ENCODE peak calls at places on chromosomes 11 and 22, in seven cellular contexts. C is tibial artery; W is RWPE2; E is endodermal cell; B is GM06990; T is naive thymus-derived CD4-positive, alpha-beta T cell; Q is AG09309. J is an unnamed sample.

GRCh38 chr11:76551400-76551799 is 106.6 kb downstream of the EMSY start:
- DNase-seq in C (no peak), W (no peak), E (no peak), B (no peak), T (no peak), Q (no peak), J (no peak)

GRCh38 chr11:27471588-27472397 is 797 bp downstream of the LGR4 start:
- DNase-seq in C (peak; percentile 45), W (no peak), E (peak; percentile 88), B (peak; percentile 43), T (no peak), Q (no peak), J (no peak)

GRCh38 chr11:71977090-71977489 is 21.6 kb upstream of the IL18BP start:
- DNase-seq in C (no peak), W (no peak), E (no peak), B (no peak), T (no peak), Q (no peak), J (no peak)

GRCh38 chr11:69080361-69080973 is 31.7 kb downstream of the TPCN2 start:
- DNase-seq in C (no peak), W (no peak), E (no peak), B (no peak), T (no peak), Q (no peak), J (no peak)

GRCh38 chr11:87180743-87181142 is 143.0 kb downstream of the TMEM135 start:
- DNase-seq in C (no peak), W (no peak), E (no peak), B (no peak), T (no peak), Q (peak; percentile 14), J (no peak)

GRCh38 chr11:123783536-123783935 is 22.6 kb downstream of the OR6M1 start:
- DNase-seq in C (no peak), W (no peak), E (no peak), B (no peak), T (no peak), Q (no peak), J (no peak)

GRCh38 chr11:120867988-120868387 is 155.9 kb upstream of the TBCEL start:
- DNase-seq in C (no peak), W (no peak), E (no peak), B (no peak), T (no peak), Q (no peak), J (no peak)

GRCh38 chr22:35172452-35172851 is 84.8 kb upstream of the HMGXB4 start:
- DNase-seq in C (no peak), W (no peak), E (no peak), B (no peak), T (no peak), Q (no peak), J (no peak)

GRCh38 chr11:34827239-34827638 is 88.9 kb downstream of the APIP start:
- DNase-seq in C (no peak), W (no peak), E (no peak), B (no peak), T (no peak), Q (no peak), J (no peak)

GRCh38 chr22:36327922-36328551 is 59.7 kb downstream of the MYH9 start:
- DNase-seq in C (peak; percentile 62), W (no peak), E (no peak), B (no peak), T (no peak), Q (no peak), J (peak; percentile 82)

GRCh38 chr11:75371930-75372876 is 20.7 kb upstream of the ARRB1 start:
- DNase-seq in C (no peak), W (no peak), E (no peak), B (no peak), T (no peak), Q (no peak), J (no peak)

GRCh38 chr11:13152264-13152663 is 125.3 kb upstream of the BMAL1 start:
- DNase-seq in C (no peak), W (no peak), E (no peak), B (no peak), T (no peak), Q (no peak), J (no peak)

GRCh38 chr22:44727709-44728108 is 24.7 kb upstream of the ARHGAP8 start:
- DNase-seq in C (no peak), W (no peak), E (no peak), B (no peak), T (no peak), Q (no peak), J (no peak)

GRCh38 chr22:20127869-20128618 is 3.6 kb upstream of the ZDHHC8 start:
- DNase-seq in C (no peak), W (no peak), E (no peak), B (no peak), T (no peak), Q (no peak), J (no peak)

GRCh38 chr22:21949569-21949918 is 3.1 kb downstream of the PPM1F start:
- DNase-seq in C (no peak), W (no peak), E (no peak), B (no peak), T (no peak), Q (no peak), J (no peak)

GRCh38 chr11:116294630-116295029 is 478.2 kb downstream of the BUD13 start:
- DNase-seq in C (no peak), W (no peak), E (no peak), B (no peak), T (no peak), Q (no peak), J (no peak)

GRCh38 chr22:43411040-43411919 is 534 bp upstream of the MPPED1 start:
- DNase-seq in C (no peak), W (no peak), E (no peak), B (no peak), T (no peak), Q (no peak), J (no peak)

GRCh38 chr11:1692708-1693326 is 4.2 kb upstream of the KRTAP5-6 start:
- DNase-seq in C (no peak), W (no peak), E (no peak), B (no peak), T (no peak), Q (no peak), J (no peak)

GRCh38 chr11:1694846-1695547 is 2.0 kb upstream of the KRTAP5-6 start:
- DNase-seq in C (no peak), W (no peak), E (peak; percentile 31), B (no peak), T (no peak), Q (no peak), J (no peak)

GRCh38 chr11:1693327-1694063 is 3.5 kb upstream of the KRTAP5-6 start:
- DNase-seq in C (peak; percentile 74), W (no peak), E (peak; percentile 95), B (peak; percentile 66), T (peak; percentile 49), Q (no peak), J (peak; percentile 84)

GRCh38 chr11:1695548-1696108 is 1.4 kb upstream of the KRTAP5-6 start:
- DNase-seq in C (no peak), W (no peak), E (no peak), B (no peak), T (no peak), Q (no peak), J (no peak)

GRCh38 chr11:1694064-1694845 is 2.7 kb upstream of the KRTAP5-6 start:
- DNase-seq in C (peak; percentile 74), W (no peak), E (peak; percentile 96), B (peak; percentile 74), T (peak; percentile 55), Q (no peak), J (peak; percentile 80)
- H3K4me3 ChIP-seq in C (no peak overlapping the region), W (no peak overlapping the region), E (no peak overlapping the region), B (no peak overlapping the region), T (peak overlapping the region; percentile 54), Q (no peak overlapping the region), J (peak overlapping the region; percentile 33)

DNA sequence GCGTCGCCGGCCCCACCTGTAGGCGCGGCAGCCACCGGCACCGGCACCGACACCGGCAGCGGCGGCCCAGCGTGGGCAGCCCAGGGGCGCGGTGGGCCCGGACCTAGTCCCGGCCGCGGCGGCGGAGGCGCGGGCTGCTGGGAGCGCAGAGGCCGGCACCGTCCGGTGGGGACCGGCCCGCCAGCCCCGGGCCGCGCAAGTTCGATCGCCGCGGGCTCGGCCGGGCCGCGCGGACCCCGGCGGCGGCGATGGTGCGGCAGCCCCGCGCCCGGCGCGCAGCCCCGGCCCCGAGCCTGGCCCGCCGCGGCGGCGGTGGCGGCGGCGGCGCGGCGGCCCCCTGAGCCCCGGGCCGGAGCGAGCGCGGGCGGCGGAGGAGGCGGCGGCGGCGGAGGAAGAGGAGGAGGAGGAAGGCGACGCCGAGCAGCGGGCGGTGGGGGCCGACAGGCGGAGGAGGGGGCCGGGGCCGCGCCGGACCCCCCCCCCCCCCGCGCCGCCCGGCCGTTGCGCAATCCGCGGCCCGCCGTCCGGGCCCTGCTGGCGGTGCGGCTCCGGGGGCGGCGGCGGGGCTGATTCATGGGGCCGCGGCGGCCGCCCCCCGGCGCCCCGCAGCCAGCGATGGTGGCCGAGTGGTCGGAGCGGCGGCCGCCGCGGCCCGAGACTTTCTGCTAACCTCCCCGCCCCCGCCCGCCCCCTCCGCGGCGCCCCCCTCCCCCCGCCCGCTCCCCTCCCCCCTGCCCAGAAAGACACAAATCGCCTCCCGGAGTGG is 1251.9 kb downstream of the BRD1 start:
- DNase-seq in C (no peak), W (no peak), E (no peak), B (no peak), T (no peak), Q (no peak), J (no peak)
- H3K4me3 ChIP-seq in C (peak overlapping the region; percentile 28), W (no peak overlapping the region), E (no peak overlapping the region), B (no peak overlapping the region), T (no peak overlapping the region), Q (no peak overlapping the region), J (no peak overlapping the region)

DNA sequence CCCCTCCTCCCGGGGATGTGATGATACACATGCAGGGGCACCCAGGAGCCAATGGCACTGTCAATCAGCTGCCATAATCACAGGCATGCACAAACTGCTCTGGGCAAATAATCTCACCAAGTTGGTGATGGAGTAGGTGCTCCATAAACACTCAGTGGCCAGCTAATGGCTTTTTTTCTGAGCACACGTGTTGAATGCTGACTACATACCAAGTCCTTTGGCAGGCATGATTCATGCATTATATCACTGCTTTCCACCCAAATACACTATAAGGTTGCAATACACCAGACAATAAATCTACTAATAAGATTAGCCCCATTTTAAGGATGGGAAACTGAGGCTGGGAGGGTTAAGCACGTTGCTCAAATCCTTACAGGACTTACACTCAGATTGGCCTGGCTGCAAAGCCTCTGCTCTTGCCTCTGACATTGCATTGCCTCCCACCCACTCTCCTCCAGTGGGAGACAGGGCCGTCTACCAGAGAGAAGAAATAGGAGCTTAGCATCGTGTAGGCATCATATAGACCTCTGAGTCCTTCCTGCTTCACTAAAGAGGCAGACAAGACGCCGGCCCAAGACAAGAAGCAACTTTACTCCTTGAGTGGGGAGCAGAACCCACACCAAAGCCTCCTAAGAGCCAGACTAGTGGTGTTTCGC is 32.7 kb upstream of the ACCSL start:
- DNase-seq in C (peak; percentile 20), W (no peak), E (no peak), B (no peak), T (no peak), Q (no peak), J (peak; percentile 49)
- H3K4me3 ChIP-seq in C (no peak overlapping the region), W (no peak overlapping the region), E (no peak overlapping the region), B (no peak overlapping the region), T (no peak overlapping the region), Q (no peak overlapping the region), J (no peak overlapping the region)

GRCh38 chr11:14589421-14589820 is 54.2 kb upstream of the PDE3B start:
- DNase-seq in C (no peak), W (no peak), E (no peak), B (no peak), T (no peak), Q (no peak), J (no peak)

DNA sequence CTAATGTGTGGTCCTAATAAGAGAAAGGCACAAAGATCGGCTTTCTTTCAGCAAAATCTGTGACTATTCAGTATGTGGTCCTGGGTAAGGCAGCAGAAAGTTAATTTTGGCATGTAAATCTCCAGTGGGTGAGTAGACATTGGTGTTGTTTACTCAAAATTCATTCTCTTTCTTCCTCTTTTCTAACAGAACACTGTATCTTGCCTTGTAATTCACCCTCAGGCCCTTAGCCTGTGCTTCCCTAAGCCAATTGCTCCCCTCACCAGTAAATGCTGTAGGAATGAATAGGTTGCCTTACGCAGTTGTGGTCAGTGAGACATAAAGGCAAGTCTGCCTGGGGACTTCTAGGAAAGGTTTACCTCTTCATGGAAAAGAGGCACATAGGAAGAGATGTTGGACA is 49.9 kb upstream of the PDE3B start:
- DNase-seq in C (no peak), W (no peak), E (no peak), B (no peak), T (no peak), Q (no peak), J (no peak)
- H3K4me3 ChIP-seq in C (no peak overlapping the region), W (no peak overlapping the region), E (no peak overlapping the region), B (no peak overlapping the region), T (no peak overlapping the region), Q (no peak overlapping the region), J (no peak overlapping the region)

J was measured in right atrium auricular region.